ENCODE peak calls at places on chromosomes 16 and 17, in five cellular contexts. W is mucosa of descending colon, H is cardiac muscle cell, J is right lobe of liver, R is transverse colon. A is an unnamed sample.
A peak's percentile ranks its signal among the peaks of the same experiment; 100 is the strongest.

GRCh38 chr17:1108560-1108809 is 71.3 kb downstream of the ABR start:
- DNase-seq in W (no peak), H (no peak), J (no peak), R (no peak), A (no peak)

GRCh38 chr17:42408076-42408475 is 15.0 kb downstream of the CAVIN1 start:
- DNase-seq in W (no peak), H (no peak), J (no peak), R (no peak), A (no peak)

GRCh38 chr16:88939814-88940195 is 37.2 kb downstream of the CBFA2T3 start:
- DNase-seq in W (no peak), H (no peak), J (peak; percentile 66), R (no peak), A (no peak)

GRCh38 chr16:79286646-79287423 is 313.7 kb downstream of the MAF start:
- DNase-seq in W (peak; percentile 50), H (no peak), J (peak; percentile 60), R (peak; percentile 58), A (no peak)

GRCh38 chr17:78269893-78270490 is 38.6 kb downstream of the TMEM235 start:
- DNase-seq in W (no peak), H (no peak), J (no peak), R (no peak), A (no peak)

GRCh38 chr16:11561440-11561797 is 25.3 kb downstream of the LITAF start:
- DNase-seq in W (no peak), H (no peak), J (no peak), R (no peak), A (no peak)

GRCh38 chr16:30958164-30959083 is 870 bp downstream of the SETD1A start:
- DNase-seq in W (no peak), H (peak; percentile 82), J (no peak), R (peak; percentile 52), A (peak; percentile 46)

GRCh38 chr17:82960419-82961271 is 118.8 kb upstream of the METRNL start:
- DNase-seq in W (no peak), H (no peak), J (no peak), R (no peak), A (no peak)

GRCh38 chr16:4316103-4316731 is 350 bp downstream of the GLIS2 start:
- DNase-seq in W (no peak), H (peak; percentile 61), J (no peak), R (no peak), A (no peak)

GRCh38 chr17:43713494-43714162 is 45.0 kb downstream of the SOST start:
- DNase-seq in W (peak; percentile 16), H (peak; percentile 48), J (no peak), R (no peak), A (peak; percentile 45)

GRCh38 chr17:21058098-21058893 is 15.5 kb upstream of the USP22 start:
- DNase-seq in W (no peak), H (no peak), J (no peak), R (no peak), A (peak; percentile 52)

DNA sequence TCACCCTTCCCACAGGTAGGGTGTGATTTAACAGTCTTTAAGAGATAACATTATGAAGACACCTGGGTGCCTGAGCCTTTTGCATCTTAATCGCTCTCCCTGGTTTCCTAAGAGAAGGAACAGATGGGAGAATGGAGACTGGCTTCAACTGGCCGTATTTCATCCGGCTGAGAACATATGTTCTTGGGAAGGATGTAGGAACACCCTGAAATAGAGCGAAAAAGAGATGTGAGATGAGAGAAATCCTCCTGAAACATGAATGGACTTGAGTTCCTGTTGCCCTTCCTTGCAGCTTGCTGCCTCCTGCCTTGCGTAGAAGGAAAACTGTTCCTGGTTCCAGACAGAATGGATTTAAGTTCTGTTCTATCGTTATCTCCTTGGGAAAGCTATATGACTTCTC is 385.4 kb upstream of the RBFOX1 start:
- DNase-seq in W (no peak), H (no peak), J (no peak), R (no peak), A (no peak)
- TF ChIP-seq CTCF in W (no peak), H (no peak), J (no peak), R (no peak), A (no peak)

GRCh38 chr16:57240872-57241271 is 4.2 kb upstream of the ARL2BP start:
- DNase-seq in W (no peak), H (no peak), J (no peak), R (no peak), A (no peak)
- H3K4me3 ChIP-seq in W (no peak overlapping the region), H (no peak overlapping the region), J (no peak overlapping the region), R (no peak overlapping the region), A (no peak overlapping the region)

DNA sequence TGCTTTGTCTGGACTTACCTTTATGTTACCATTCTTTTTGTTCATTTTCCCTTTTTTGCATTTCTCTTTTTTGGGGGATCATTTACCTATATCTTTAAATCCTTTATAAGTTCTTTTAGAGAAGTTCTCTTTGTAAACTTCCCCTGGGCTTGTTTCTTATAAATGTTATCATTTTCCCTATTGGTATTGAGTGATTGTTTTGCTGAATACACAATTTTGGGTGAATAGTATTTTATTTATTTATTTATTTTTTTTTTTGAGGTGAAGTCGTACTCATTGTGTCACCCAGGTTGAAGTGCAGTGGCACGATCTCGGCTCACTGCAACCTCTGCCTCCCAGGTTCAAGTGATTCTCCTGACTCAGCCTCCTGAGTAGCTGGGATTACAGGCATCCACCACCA is 18.4 kb downstream of the TBX21 start:
- DNase-seq in W (no peak), H (no peak), J (no peak), R (no peak), A (no peak)
- TF ChIP-seq CTCF in W (no peak), H (no peak), J (no peak), R (no peak), A (no peak)

DNA sequence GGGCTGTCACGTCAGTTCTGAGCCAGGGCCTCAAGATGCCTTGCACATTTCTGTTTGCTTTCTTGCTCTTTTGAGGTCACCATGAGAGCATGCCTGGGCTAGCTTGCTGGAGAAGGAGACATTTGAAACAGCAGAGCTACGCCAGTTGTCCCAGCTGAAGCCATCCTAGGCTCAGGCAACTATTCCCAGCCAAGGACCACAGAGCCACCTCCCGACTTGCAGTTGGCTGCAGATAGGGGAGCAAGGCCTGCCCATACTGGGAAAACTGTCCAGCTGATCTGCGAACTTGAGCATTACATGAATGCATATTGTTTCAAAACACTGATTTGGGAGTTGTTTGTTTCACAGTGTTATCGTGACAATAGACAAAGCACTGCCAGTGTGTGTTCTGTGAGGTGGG is 340.8 kb downstream of the XYLT1 start:
- DNase-seq in W (no peak), H (no peak), J (no peak), R (no peak), A (no peak)
- H3K4me3 ChIP-seq in W (no peak overlapping the region), H (no peak overlapping the region), J (no peak overlapping the region), R (no peak overlapping the region), A (no peak overlapping the region)

DNA sequence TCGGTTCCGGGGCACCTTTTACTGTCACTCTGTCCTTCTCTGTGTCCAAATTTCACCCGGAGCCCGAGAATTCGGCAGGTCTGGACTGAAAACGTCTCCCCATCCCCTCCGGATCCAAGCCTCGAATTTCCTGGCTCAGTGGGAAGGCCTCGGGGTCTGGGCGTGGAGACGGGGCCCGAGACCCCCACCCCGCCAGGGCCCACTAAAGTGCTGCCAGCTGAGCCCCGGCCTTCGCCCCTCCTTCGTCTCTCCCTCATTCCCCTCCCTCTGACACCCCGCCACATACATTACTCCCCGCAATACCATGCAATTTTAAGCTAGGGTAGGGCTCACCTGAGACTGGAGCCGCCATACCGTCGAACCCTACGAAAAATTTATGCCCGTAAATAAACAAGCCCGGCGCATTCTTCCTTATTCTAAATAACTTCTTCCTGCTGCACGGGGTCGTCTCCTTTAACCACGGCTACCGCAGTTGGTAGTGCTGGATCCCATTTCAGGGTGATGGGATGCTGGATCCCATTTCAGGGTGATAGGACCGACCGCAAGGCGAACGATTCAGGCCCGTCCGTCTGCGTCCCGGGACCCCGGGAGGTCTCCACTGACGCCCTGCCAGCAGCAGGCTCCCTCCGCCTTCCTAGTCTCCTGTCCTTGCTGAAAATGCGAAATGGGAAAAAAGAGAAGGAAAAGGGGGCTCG is 4.4 kb upstream of the OR1F1 start:
- DNase-seq in W (no peak), H (no peak), J (no peak), R (no peak), A (no peak)
- TF ChIP-seq CTCF in W (no peak), H (no peak), J (no peak), R (no peak), A (no peak)

GRCh38 chr17:13485327-13485726 is 116.4 kb downstream of the HS3ST3A1 start:
- DNase-seq in W (no peak), H (no peak), J (no peak), R (no peak), A (no peak)
- H3K4me3 ChIP-seq in W (no peak overlapping the region), H (no peak overlapping the region), J (no peak overlapping the region), R (no peak overlapping the region), A (no peak overlapping the region)

DNA sequence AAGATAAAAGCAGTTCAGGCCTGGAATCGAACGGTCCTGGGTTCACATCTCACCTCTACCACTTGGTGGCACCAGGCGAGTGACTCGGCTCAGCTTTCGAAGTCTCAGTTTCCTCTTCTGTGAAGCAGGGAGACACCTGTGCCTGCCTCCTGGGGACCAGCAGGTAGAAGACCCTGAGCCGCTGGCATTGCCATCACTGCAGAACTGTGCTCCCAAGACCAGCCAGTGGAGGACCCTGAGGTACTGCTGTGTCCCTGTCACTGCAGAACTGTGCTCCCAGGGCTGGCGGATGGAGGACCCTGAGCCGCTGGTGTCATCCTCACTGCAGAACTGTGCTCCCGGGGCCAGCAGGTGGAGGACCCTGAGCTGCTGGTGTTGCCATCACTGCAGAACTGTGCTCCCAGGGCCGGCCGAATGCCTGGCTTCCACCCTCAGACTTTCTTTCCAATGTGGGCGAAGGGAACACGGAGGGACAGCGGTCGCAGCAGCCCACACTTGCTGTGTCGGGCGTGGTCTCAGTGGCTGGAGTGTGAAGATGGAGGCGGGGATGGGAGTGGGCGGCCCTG is 8.7 kb upstream of the SLC7A5 start:
- DNase-seq in W (no peak), H (no peak), J (no peak), R (no peak), A (no peak)
- TF ChIP-seq CTCF in W (no peak), H (peak; percentile 6), J (no peak), R (no peak), A (peak; percentile 15)